ENCODE peak calls at places on chromosome 10, in five cellular contexts. One of them, this sample, is unnamed.
A peak's percentile ranks its signal among the peaks of the same experiment; 100 is the strongest.

GRCh38 chr10:62492012-62492869 is 118.1 kb downstream of the ZNF365 start:
- DNase-seq in NCI-H1417: peak; percentile 43
- DNase-seq in A549: no peak
- DNase-seq in NCI-H2081: peak; percentile 22
- DNase-seq in body of pancreas: no peak
- DNase-seq in this sample: peak; percentile 72

GRCh38 chr10:73717564-73717963 is 19.7 kb upstream of the AGAP5 start:
- DNase-seq in NCI-H2081: no peak
- DNase-seq in body of pancreas: no peak
- DNase-seq in A549: no peak
- DNase-seq in NCI-H1417: no peak
- DNase-seq in this sample: no peak

GRCh38 chr10:70765794-70766594 is 19.2 kb downstream of the TBATA start:
- DNase-seq in NCI-H2081: no peak
- DNase-seq in NCI-H1417: no peak
- DNase-seq in A549: no peak
- DNase-seq in body of pancreas: no peak
- DNase-seq in this sample: no peak

GRCh38 chr10:103659674-103660363 is 166.3 kb downstream of the NEURL1 start:
- DNase-seq in A549: no peak
- DNase-seq in body of pancreas: peak; percentile 77
- DNase-seq in NCI-H1417: peak; percentile 4
- DNase-seq in NCI-H2081: peak; percentile 69
- DNase-seq in this sample: peak; percentile 78

GRCh38 chr10:116996994-116997393 is 8.0 kb downstream of the SHTN1 start:
- DNase-seq in body of pancreas: no peak
- DNase-seq in NCI-H2081: no peak
- DNase-seq in A549: no peak
- DNase-seq in NCI-H1417: no peak
- DNase-seq in this sample: no peak

GRCh38 chr10:74923556-74923955 is 97.2 kb downstream of the KAT6B start:
- DNase-seq in body of pancreas: no peak
- DNase-seq in NCI-H2081: no peak
- DNase-seq in A549: no peak
- DNase-seq in NCI-H1417: no peak
- DNase-seq in this sample: no peak

GRCh38 chr10:130354976-130355795 is 219.0 kb downstream of the GLRX3 start:
- DNase-seq in body of pancreas: no peak
- DNase-seq in A549: no peak
- DNase-seq in NCI-H1417: no peak
- DNase-seq in NCI-H2081: no peak
- DNase-seq in this sample: no peak

GRCh38 chr10:21317902-21318301 is 207.6 kb downstream of the SKIDA1 start:
- DNase-seq in body of pancreas: no peak
- DNase-seq in A549: no peak
- DNase-seq in NCI-H2081: no peak
- DNase-seq in NCI-H1417: no peak
- DNase-seq in this sample: peak; percentile 29

GRCh38 chr10:71582019-71582418 is 137.6 kb downstream of the C10orf105 start:
- DNase-seq in NCI-H2081: no peak
- DNase-seq in body of pancreas: no peak
- DNase-seq in A549: no peak
- DNase-seq in NCI-H1417: no peak
- DNase-seq in this sample: no peak

GRCh38 chr10:93393231-93393630 is 88.9 kb downstream of the MYOF start:
- DNase-seq in NCI-H2081: no peak
- DNase-seq in A549: no peak
- DNase-seq in NCI-H1417: no peak
- DNase-seq in body of pancreas: no peak
- DNase-seq in this sample: no peak

GRCh38 chr10:3773465-3774017 is 11.5 kb downstream of the KLF6 start:
- DNase-seq in body of pancreas: no peak
- DNase-seq in NCI-H2081: no peak
- DNase-seq in A549: no peak
- DNase-seq in NCI-H1417: no peak
- DNase-seq in this sample: peak; percentile 61

GRCh38 chr10:132096223-132096622 is 30.5 kb downstream of the JAKMIP3 start:
- DNase-seq in NCI-H1417: no peak
- DNase-seq in body of pancreas: no peak
- DNase-seq in NCI-H2081: no peak
- DNase-seq in A549: peak; percentile 87
- DNase-seq in this sample: peak; percentile 77

GRCh38 chr10:30538086-30538485 is 91.5 kb downstream of the LYZL2 start:
- DNase-seq in NCI-H2081: no peak
- DNase-seq in NCI-H1417: no peak
- DNase-seq in body of pancreas: no peak
- DNase-seq in A549: peak; percentile 57
- DNase-seq in this sample: no peak

GRCh38 chr10:5493698-5494097 is 5.7 kb downstream of the CALML5 start:
- DNase-seq in NCI-H2081: no peak
- DNase-seq in body of pancreas: peak; percentile 3
- DNase-seq in A549: no peak
- DNase-seq in NCI-H1417: no peak
- DNase-seq in this sample: no peak

GRCh38 chr10:126536148-126536547 is 134.3 kb downstream of the C10orf90 start:
- DNase-seq in body of pancreas: no peak
- DNase-seq in NCI-H1417: no peak
- DNase-seq in A549: no peak
- DNase-seq in NCI-H2081: no peak
- DNase-seq in this sample: no peak

GRCh38 chr10:75165684-75166622 is 44.6 kb upstream of the VDAC2 start:
- DNase-seq in body of pancreas: no peak
- DNase-seq in A549: no peak
- DNase-seq in NCI-H2081: no peak
- DNase-seq in NCI-H1417: no peak
- DNase-seq in this sample: peak; percentile 39

GRCh38 chr10:22978287-22978686 is 50.4 kb downstream of the ARMC3 start:
- DNase-seq in NCI-H1417: peak; percentile 41
- DNase-seq in body of pancreas: no peak
- DNase-seq in A549: no peak
- DNase-seq in NCI-H2081: peak; percentile 58
- DNase-seq in this sample: no peak

GRCh38 chr10:86346794-86347665 is 19.6 kb downstream of the GRID1 start:
- DNase-seq in body of pancreas: peak; percentile 7
- DNase-seq in NCI-H1417: no peak
- DNase-seq in NCI-H2081: no peak
- DNase-seq in A549: no peak
- DNase-seq in this sample: no peak

GRCh38 chr10:50603151-50603850 is 20.5 kb downstream of the SGMS1 start:
- DNase-seq in body of pancreas: no peak
- DNase-seq in NCI-H2081: no peak
- DNase-seq in A549: no peak
- DNase-seq in NCI-H1417: no peak
- DNase-seq in this sample: no peak

GRCh38 chr10:76029782-76030181 is 598.4 kb downstream of the LRMDA start:
- DNase-seq in A549: no peak
- DNase-seq in body of pancreas: no peak
- DNase-seq in NCI-H2081: no peak
- DNase-seq in NCI-H1417: no peak
- DNase-seq in this sample: no peak

GRCh38 chr10:5526691-5527331 is 2.0 kb downstream of the CALML3 start:
- DNase-seq in body of pancreas: peak; percentile 7
- DNase-seq in NCI-H2081: no peak
- DNase-seq in A549: no peak
- DNase-seq in NCI-H1417: no peak
- DNase-seq in this sample: no peak

GRCh38 chr10:112980908-112981307 is 30.9 kb downstream of the TCF7L2 start:
- DNase-seq in A549: no peak
- DNase-seq in body of pancreas: no peak
- DNase-seq in NCI-H2081: no peak
- DNase-seq in NCI-H1417: no peak
- DNase-seq in this sample: no peak

This sample was measured in mammary epithelial cell.